ENCODE peak calls at places on chromosomes 1 and 21, in five cellular contexts. P is EL; W is naive thymus-derived CD4-positive, alpha-beta T cell; K is AG08396; Z is natural killer cell. V is an unnamed sample.

GRCh38 chr1:4127595-4128140 is 227.6 kb upstream of the C1orf174 start:
- DNase-seq in P (no peak), K (no peak), W (no peak), Z (no peak), V (no peak)

GRCh38 chr1:93353286-93353685 is 7.6 kb downstream of the DR1 start:
- DNase-seq in K (no peak), Z (no peak), W (no peak), P (no peak), V (no peak)

GRCh38 chr1:230191079-230191478 is 124.0 kb downstream of the GALNT2 start:
- DNase-seq in W (no peak), K (peak; percentile 36), P (peak; percentile 67), Z (no peak), V (no peak)

GRCh38 chr1:214791961-214792360 is 189.0 kb downstream of the CENPF start:
- DNase-seq in K (peak; percentile 10), Z (no peak), P (peak; percentile 29), W (no peak), V (no peak)

GRCh38 chr1:110065841-110066240 is 4.6 kb downstream of the ALX3 start:
- DNase-seq in P (peak; percentile 47), W (no peak), K (no peak), Z (no peak), V (no peak)

GRCh38 chr21:41583274-41583790 is 75.4 kb upstream of the TMPRSS2 start:
- DNase-seq in P (no peak), Z (no peak), W (no peak), K (peak; percentile 30), V (no peak)

GRCh38 chr1:53959664-53960250 is 13.6 kb downstream of the LRRC42 start:
- DNase-seq in K (no peak), W (peak; percentile 43), Z (no peak), P (peak; percentile 28), V (no peak)

GRCh38 chr21:15054089-15054488 is 10.7 kb downstream of the NRIP1 start:
- DNase-seq in K (no peak), P (no peak), Z (no peak), W (no peak), V (no peak)

GRCh38 chr1:182259229-182259872 is 132.2 kb downstream of the GLUL start:
- DNase-seq in P (peak; percentile 46), K (peak; percentile 28), Z (peak; percentile 29), W (peak; percentile 43), V (peak; percentile 83)

GRCh38 chr1:183454377-183454776 is 17.9 kb upstream of the SMG7 start:
- DNase-seq in K (no peak), W (no peak), P (peak; percentile 77), Z (no peak), V (no peak)

GRCh38 chr1:28354121-28354520 is 15.4 kb upstream of the PHACTR4 start:
- DNase-seq in W (no peak), K (peak; percentile 61), Z (no peak), P (peak; percentile 60), V (no peak)

GRCh38 chr1:54663723-54664122 is 22.1 kb downstream of the MROH7 start:
- DNase-seq in Z (no peak), W (no peak), K (no peak), P (no peak), V (no peak)

GRCh38 chr1:202836616-202837403 is 26.1 kb downstream of the PCAT6 start:
- DNase-seq in Z (no peak), K (no peak), P (no peak), W (no peak), V (peak; percentile 19)

GRCh38 chr1:81978945-81979344 is 178.2 kb downstream of the ADGRL2 start:
- DNase-seq in W (no peak), K (no peak), P (no peak), Z (no peak), V (no peak)

GRCh38 chr1:51175278-51175677 is 60.8 kb upstream of the RNF11 start:
- DNase-seq in K (no peak), W (no peak), Z (no peak), P (no peak), V (no peak)

GRCh38 chr1:14027099-14027498 is 327.1 kb downstream of the PRDM2 start:
- DNase-seq in P (no peak), W (no peak), K (no peak), Z (no peak), V (no peak)

GRCh38 chr1:46595127-46595526 is 8.9 kb downstream of the MKNK1 start:
- DNase-seq in Z (no peak), K (no peak), W (no peak), P (no peak), V (peak; percentile 41)

GRCh38 chr1:59577774-59578173 is 237.0 kb upstream of the HOOK1 start:
- DNase-seq in W (no peak), P (no peak), K (no peak), Z (no peak), V (no peak)

GRCh38 chr1:917466-918091 is 6.1 kb upstream of the SAMD11 start:
- DNase-seq in P (no peak), Z (no peak), K (no peak), W (no peak), V (no peak)

GRCh38 chr1:54519709-54520108 is 28.3 kb upstream of the ACOT11 start:
- DNase-seq in W (no peak), Z (no peak), P (no peak), K (no peak), V (no peak)

GRCh38 chr1:1144122-1144842 is 28.4 kb upstream of the C1orf159 start:
- DNase-seq in P (no peak), W (peak; percentile 70), K (no peak), Z (no peak), V (peak; percentile 69)

GRCh38 chr1:246591504-246591903 is 25.2 kb downstream of the CNST start:
- DNase-seq in Z (no peak), K (no peak), W (no peak), P (no peak), V (no peak)

GRCh38 chr1:205583461-205584130 is 48.2 kb downstream of the ELK4 start:
- DNase-seq in Z (no peak), P (no peak), K (no peak), W (no peak), V (no peak)

GRCh38 chr1:118899340-118899739 is 88.8 kb downstream of the TBX15 start:
- DNase-seq in K (no peak), P (no peak), Z (no peak), W (no peak), V (no peak)

GRCh38 chr1:203085528-203086406 is at the start of gene MYOG:
- DNase-seq in W (no peak), Z (no peak), K (no peak), P (no peak), V (peak; percentile 7)

GRCh38 chr1:171702598-171702997 is 39.3 kb downstream of the VAMP4 start:
- DNase-seq in P (no peak), W (no peak), K (no peak), Z (no peak), V (no peak)

GRCh38 chr1:10765734-10766478 is 30.5 kb downstream of the CASZ1 start:
- DNase-seq in Z (no peak), P (no peak), W (no peak), K (no peak), V (no peak)

GRCh38 chr1:38677756-38678155 is 181.8 kb downstream of the RRAGC start:
- DNase-seq in Z (no peak), K (no peak), W (no peak), P (no peak), V (no peak)

GRCh38 chr21:23507501-23507900 is 2099.8 kb downstream of the MRPL39 start:
- DNase-seq in K (no peak), W (no peak), P (no peak), Z (no peak), V (no peak)

GRCh38 chr1:28280961-28281360 is 21.6 kb downstream of the SESN2 start:
- DNase-seq in K (no peak), P (no peak), W (no peak), Z (no peak), V (no peak)

GRCh38 chr1:207815913-207816312 is 64.1 kb downstream of the CD46 start:
- DNase-seq in K (peak; percentile 53), P (peak; percentile 59), Z (no peak), W (no peak), V (peak; percentile 59)